ENCODE peak calls at places on chromosomes 7 and 10, in four cellular contexts. C is BE2C, E is bronchial epithelial cell, A is GM13977. J is an unnamed sample.

GRCh38 chr7:11485626-11486025 is 346.4 kb downstream of the THSD7A start:
- DNase-seq in C (peak; percentile 14), E (no peak), A (no peak), J (no peak)

GRCh38 chr10:124575107-124576035 is 113.7 kb downstream of the LHPP start:
- DNase-seq in C (no peak), E (no peak), A (no peak), J (no peak)

GRCh38 chr10:29522038-29522855 is 112.5 kb downstream of the SVIL start:
- DNase-seq in C (no peak), E (no peak), A (no peak), J (no peak)

GRCh38 chr10:34687434-34688205 is 127.5 kb downstream of the PARD3 start:
- DNase-seq in C (no peak), E (peak; percentile 40), A (no peak), J (peak; percentile 11)

GRCh38 chr10:19063991-19064390 is 15.4 kb downstream of the MALRD1 start:
- DNase-seq in C (no peak), E (no peak), A (no peak), J (no peak)

GRCh38 chr7:461118-461452 is 58.6 kb downstream of the PDGFA start:
- DNase-seq in C (no peak), E (no peak), A (no peak), J (no peak)

GRCh38 chr10:15712903-15713302 is 6.8 kb downstream of the ITGA8 start:
- DNase-seq in C (no peak), E (peak; percentile 35), A (no peak), J (no peak)

GRCh38 chr10:127275793-127276415 is 79.5 kb upstream of the INSYN2A start:
- DNase-seq in C (no peak), E (no peak), A (no peak), J (no peak)

GRCh38 chr7:96321670-96322372 is at the start of gene SLC25A13:
- DNase-seq in C (peak; percentile 91), E (peak; percentile 41), A (peak; percentile 92), J (peak; percentile 75)

GRCh38 chr7:152383341-152384234 is 52.2 kb downstream of the KMT2C start:
- DNase-seq in C (no peak), E (peak; percentile 50), A (no peak), J (peak; percentile 82)

GRCh38 chr10:42952358-42952757 is 124.5 kb upstream of the RET start:
- DNase-seq in C (peak; percentile 82), E (peak; percentile 35), A (no peak), J (peak; percentile 6)

GRCh38 chr7:120521761-120522737 is 249.1 kb downstream of the KCND2 start:
- DNase-seq in C (no peak), E (peak; percentile 39), A (no peak), J (no peak)

GRCh38 chr7:69762821-69763352 is 164.6 kb downstream of the AUTS2 start:
- DNase-seq in C (no peak), E (peak; percentile 81), A (no peak), J (no peak)

DNA sequence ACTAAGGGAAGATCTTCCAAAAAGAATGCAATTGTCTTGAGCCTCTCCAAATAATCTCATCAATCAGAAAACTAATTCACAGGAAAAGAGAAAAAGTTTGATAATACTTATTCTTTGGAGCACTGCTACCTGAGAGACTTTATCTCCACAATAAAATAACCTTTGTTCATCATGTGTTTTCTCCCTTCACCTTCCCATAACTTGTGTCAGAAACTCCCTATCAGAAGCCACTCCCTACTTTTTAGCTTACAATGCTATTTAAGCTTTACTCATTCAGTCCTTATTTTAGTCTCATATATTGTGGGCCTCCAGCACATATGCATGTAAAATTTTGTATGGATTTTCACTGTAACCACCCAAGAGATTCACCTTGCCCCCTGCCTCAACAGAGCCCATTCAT is 1.0 kb downstream of the CYP3A43 start:
- DNase-seq in C (no peak), E (no peak), A (no peak), J (no peak)
- TF ChIP-seq CTCF in C (no peak), E (no peak), A (no peak), J (no peak)

DNA sequence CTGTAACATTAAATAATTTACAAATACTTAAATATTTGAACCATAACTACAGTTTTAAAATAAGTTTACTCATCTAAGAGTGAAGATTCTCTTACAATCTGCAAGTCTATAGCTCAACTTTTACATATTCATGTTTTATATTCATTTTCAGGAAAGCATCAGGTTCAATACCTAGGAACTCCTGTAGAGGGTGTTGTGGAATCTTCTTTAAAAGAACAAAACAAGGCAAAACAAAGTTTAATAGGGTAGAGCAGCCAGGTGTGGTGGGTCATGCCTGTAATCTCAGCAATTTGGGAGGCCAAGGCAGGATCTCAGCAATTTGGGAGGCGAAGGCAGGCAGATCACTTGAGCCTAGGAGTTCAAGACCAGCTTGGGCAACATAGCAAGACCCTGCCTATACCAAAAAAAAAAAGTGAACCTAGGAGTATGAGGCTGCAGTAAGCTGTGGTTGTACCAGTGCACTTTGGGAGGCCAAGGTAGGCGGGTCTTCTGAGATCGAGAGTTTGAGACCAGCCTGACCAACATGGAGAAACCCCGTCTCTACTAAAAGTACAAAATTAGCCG is 45.1 kb downstream of the ST8SIA6 start:
- DNase-seq in C (no peak), E (peak; percentile 22), A (no peak), J (peak; percentile 7)
- TF ChIP-seq CTCF in C (peak; percentile 32), E (peak; percentile 26), A (peak; percentile 29), J (peak; percentile 76)

GRCh38 chr7:76047811-76048667 is at the start of the genes MDH2 and STYXL1:
- DNase-seq in C (peak; percentile 96), E (peak; percentile 87), A (peak; percentile 98), J (peak; percentile 95)
- TF ChIP-seq CTCF in C (no peak), E (no peak), A (no peak), J (no peak)

GRCh38 chr7:157339777-157340677 is 3.2 kb downstream of the DNAJB6 start:
- DNase-seq in C (peak; percentile 63), E (peak; percentile 65), A (peak; percentile 78), J (peak; percentile 71)
- TF ChIP-seq CTCF in C (peak; percentile 97), E (peak; percentile 66), A (peak; percentile 83), J (peak; percentile 95)